ENCODE peak calls at places on chromosomes 11 and 22, in nine cellular contexts. N is HepG2, F is HCT116, C is IMR-90, P is uterus, H is adrenal gland, R is pancreas, J is tibial nerve, K is brain microvascular endothelial cell. A is an unnamed sample. For H3K27me3, the result is how much of the 10 kb centered on the place peaks cover.

GRCh38 chr11:62680825-62681240 is 2.0 kb upstream of the UBXN1 start:
- DNase-seq in P (peak), J (peak), R (no peak), H (peak), C (peak), N (peak), K (peak), F (peak), A (peak)

GRCh38 chr11:123519055-123519796 is 89.2 kb downstream of the GRAMD1B start:
- DNase-seq in F (peak), P (no peak), R (no peak), K (peak), J (no peak), C (peak), H (peak), N (no peak), A (no peak)

GRCh38 chr11:33310720-33311500 is 53.7 kb downstream of the HIPK3 start:
- DNase-seq in R (no peak), H (no peak), N (no peak), K (peak), C (peak), J (no peak), P (no peak), F (no peak), A (no peak)

GRCh38 chr11:73114110-73114834 is 27.8 kb downstream of the FCHSD2 start:
- DNase-seq in C (no peak), H (no peak), P (no peak), J (no peak), N (no peak), K (no peak), R (no peak), F (no peak), A (no peak)

GRCh38 chr22:29157759-29158535 is 47.7 kb upstream of the EMID1 start:
- DNase-seq in F (peak), C (no peak), K (no peak), H (no peak), P (no peak), N (peak), R (peak), J (no peak), A (no peak)

GRCh38 chr22:24466831-24467249 is 28.3 kb upstream of the UPB1 start:
- DNase-seq in J (peak), H (peak), N (no peak), F (peak), C (peak), K (peak), P (peak), R (no peak), A (no peak)

GRCh38 chr22:20524004-20524481 is 16.6 kb downstream of the MED15 start:
- DNase-seq in F (no peak), C (peak), N (peak), K (no peak), J (no peak), P (no peak), R (no peak), H (no peak), A (no peak)

GRCh38 chr11:32402836-32403235 is 32.5 kb downstream of the WT1 start:
- DNase-seq in C (no peak), H (no peak), J (no peak), K (no peak), F (no peak), P (no peak), N (no peak), R (no peak), A (no peak)

GRCh38 chr11:92152245-92152644 is 72.4 kb upstream of the FAT3 start:
- DNase-seq in J (no peak), F (no peak), K (no peak), H (no peak), P (no peak), N (peak), C (no peak), R (no peak), A (no peak)

GRCh38 chr11:107844041-107844440 is 14.5 kb downstream of the SLC35F2 start:
- DNase-seq in R (no peak), K (peak), F (no peak), P (no peak), H (no peak), C (peak), J (no peak), N (no peak), A (no peak)

GRCh38 chr11:34548278-34548677 is 34.7 kb upstream of the ELF5 start:
- DNase-seq in N (no peak), F (no peak), R (no peak), J (no peak), C (no peak), P (no peak), K (no peak), H (no peak), A (no peak)

GRCh38 chr22:19886605-19887250 is 32.1 kb upstream of the GNB1L start:
- DNase-seq in K (no peak), J (no peak), N (no peak), C (peak), R (no peak), F (no peak), H (no peak), P (peak), A (no peak)

GRCh38 chr11:45812581-45813548 is 7.9 kb downstream of the SLC35C1 start:
- DNase-seq in N (no peak), R (no peak), F (no peak), H (no peak), C (no peak), P (peak), K (no peak), J (no peak), A (no peak)

GRCh38 chr11:71437399-71437798 is 10.8 kb downstream of the DHCR7 start:
- DNase-seq in H (peak), N (no peak), K (no peak), F (no peak), R (no peak), C (no peak), J (no peak), P (no peak), A (no peak)

GRCh38 chr22:49329636-49330035 is 498.0 kb downstream of the BRD1 start:
- DNase-seq in K (no peak), J (no peak), N (no peak), H (no peak), F (no peak), R (peak), P (no peak), C (no peak), A (no peak)

GRCh38 chr11:34300571-34301295 is 57.1 kb downstream of the ABTB2 start:
- DNase-seq in R (no peak), N (no peak), C (no peak), P (no peak), H (no peak), F (no peak), K (no peak), J (no peak), A (no peak)

GRCh38 chr11:122101625-122102291 is 14.3 kb downstream of the BLID start:
- DNase-seq in F (no peak), J (peak), N (peak), R (peak), P (peak), K (peak), H (peak), C (peak), A (peak)

GRCh38 chr11:124115782-124116616 is 749 bp downstream of the VWA5A start:
- DNase-seq in N (no peak), P (no peak), F (no peak), C (no peak), J (no peak), K (no peak), R (peak), H (peak), A (no peak)

GRCh38 chr11:67174311-67174710 is 55.2 kb downstream of the KDM2A start:
- DNase-seq in H (no peak), K (no peak), F (no peak), N (no peak), R (no peak), J (no peak), C (no peak), P (no peak), A (no peak)

GRCh38 chr11:133501643-133502535 is 30.4 kb downstream of the OPCML start:
- DNase-seq in H (no peak), F (no peak), P (no peak), C (no peak), K (no peak), R (no peak), J (no peak), N (no peak), A (no peak)

GRCh38 chr11:19498986-19499669 is 213.5 kb upstream of the NAV2 start:
- DNase-seq in N (no peak), J (no peak), C (peak), H (no peak), F (no peak), K (peak), R (no peak), P (no peak), A (no peak)

GRCh38 chr11:27358306-27358705 is 4.7 kb downstream of the CCDC34 start:
- DNase-seq in N (no peak), J (no peak), R (no peak), H (no peak), P (no peak), C (no peak), K (no peak), F (no peak), A (no peak)

GRCh38 chr22:48366591-48366990 is 1461.1 kb downstream of the BRD1 start:
- DNase-seq in C (no peak), H (no peak), N (no peak), K (no peak), P (no peak), F (no peak), R (no peak), J (no peak), A (no peak)

GRCh38 chr22:26372890-26373289 is 56.2 kb upstream of the ASPHD2 start:
- DNase-seq in K (no peak), J (no peak), C (no peak), R (no peak), F (no peak), H (no peak), P (no peak), N (no peak), A (no peak)
- H3K27me3 ChIP-seq in K (under half), J (under half), C (under half), R (under half), F (under half), H (under half), P (under half), N (under half), A (under half)

DNA sequence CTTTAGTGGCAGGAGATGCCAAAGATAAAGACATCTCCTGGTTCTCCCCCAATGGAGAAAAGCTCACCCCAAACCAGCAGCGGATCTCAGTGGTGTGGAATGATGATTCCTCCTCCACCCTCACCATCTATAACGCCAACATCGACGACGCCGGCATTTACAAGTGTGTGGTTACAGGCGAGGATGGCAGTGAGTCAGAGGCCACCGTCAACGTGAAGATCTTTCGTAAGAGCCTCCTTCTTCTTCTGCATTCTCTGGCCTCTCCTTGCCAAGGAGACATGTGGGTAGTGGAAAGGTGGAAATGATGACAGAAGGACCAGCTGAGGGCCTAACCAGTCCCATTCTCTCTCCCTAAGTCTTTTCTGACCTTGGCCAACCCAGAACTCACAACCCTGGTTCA is 110.1 kb upstream of the TTC12 start:
- DNase-seq in K (no peak), C (no peak), P (no peak), N (no peak), J (no peak), R (no peak), H (no peak), F (no peak), A (no peak)
- TF ChIP-seq CTCF in K (no peak), C (no peak), P (no peak), N (no peak), J (no peak), R (no peak), H (no peak), F (no peak), A (no peak)

DNA sequence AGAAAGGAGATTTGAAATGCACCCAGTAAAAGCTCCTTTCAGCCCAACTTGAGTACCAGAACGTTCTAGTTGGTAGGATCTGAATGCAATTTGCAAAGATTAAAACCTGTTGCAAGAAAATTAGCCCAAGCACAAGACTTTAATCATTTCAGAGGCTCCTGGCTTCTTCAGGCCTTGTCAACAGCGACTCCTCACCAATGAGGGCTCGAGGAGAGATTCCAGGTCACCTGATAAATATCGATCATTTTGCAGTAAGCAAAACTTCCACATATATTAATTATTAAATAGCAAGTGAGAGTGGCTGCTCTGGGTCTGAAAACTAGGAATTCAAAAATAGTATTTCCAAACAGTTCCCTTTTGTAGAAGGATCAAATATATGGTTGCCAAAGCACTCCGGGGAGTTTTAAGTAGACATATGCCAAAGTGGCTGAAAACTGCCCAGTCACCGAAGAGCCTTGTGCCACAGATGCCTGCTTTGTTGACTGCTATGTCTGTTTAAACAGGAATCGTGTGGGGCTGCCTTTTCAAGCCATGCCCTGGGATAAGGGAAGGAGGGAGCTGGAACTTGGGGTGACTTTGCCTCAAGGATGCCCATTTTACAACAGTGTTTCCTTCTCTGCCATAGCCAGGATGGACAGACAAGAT is 64.0 kb downstream of the CSNK2A3 start:
- DNase-seq in K (no peak), C (no peak), H (no peak), R (no peak), N (no peak), J (no peak), P (no peak), F (no peak), A (no peak)
- H3K4me3 ChIP-seq in K (no peak), C (no peak), H (no peak), R (no peak), N (no peak), J (no peak), P (no peak), F (no peak), A (no peak)

GRCh38 chr22:39690901-39691620 is 120.5 kb downstream of the CACNA1I start:
- DNase-seq in F (no peak), J (no peak), R (no peak), P (no peak), N (no peak), H (peak), C (no peak), K (no peak), A (no peak)
- H3K27me3 ChIP-seq in F (under half), J (under half), R (under half), P (under half), N (under half), H (under half), C (half or more), K (under half), A (half or more)